ENCODE peak calls at places on chromosomes 6 and 20, in five cellular contexts. B, U, I, K and T are unnamed samples.

GRCh38 chr6:537114-537513 is 119.8 kb downstream of the HUS1B start:
- DNase-seq in U (no peak), K (no peak), B (no peak), I (no peak), T (no peak)

GRCh38 chr20:41143354-41143753 is 6.0 kb downstream of the PLCG1 start:
- DNase-seq in B (no peak), K (no peak), U (no peak), I (no peak), T (no peak)

GRCh38 chr20:36792422-36792821 is 18.9 kb upstream of the DSN1 start:
- DNase-seq in B (no peak), U (peak), I (peak), K (peak), T (no peak)

GRCh38 chr20:16020971-16021370 is 552.3 kb downstream of the KIF16B start:
- DNase-seq in B (no peak), K (peak), I (no peak), U (peak), T (no peak)

GRCh38 chr20:3071610-3072529 is at the start of gene OXT:
- DNase-seq in I (no peak), B (peak), K (no peak), U (no peak), T (peak)

GRCh38 chr20:56604690-56605089 is 24.4 kb upstream of the TFAP2C start:
- DNase-seq in U (no peak), B (no peak), K (no peak), I (no peak), T (no peak)

GRCh38 chr6:100305237-100305869 is 159.4 kb downstream of the SIM1 start:
- DNase-seq in U (no peak), K (no peak), B (no peak), I (no peak), T (no peak)

GRCh38 chr6:1611322-1611571 is 1.5 kb downstream of the FOXC1 start:
- DNase-seq in U (peak), K (peak), B (no peak), I (peak), T (no peak)

GRCh38 chr6:159978291-159979135 is 9.6 kb downstream of the IGF2R start:
- DNase-seq in U (no peak), K (no peak), B (no peak), I (no peak), T (peak)

GRCh38 chr20:1005452-1006027 is 3.4 kb upstream of the RSPO4 start:
- DNase-seq in I (peak), U (peak), K (no peak), B (no peak), T (no peak)

GRCh38 chr6:112282217-112282616 is 27.9 kb upstream of the LAMA4 start:
- DNase-seq in K (peak), I (peak), B (no peak), U (peak), T (no peak)

GRCh38 chr20:1204547-1204946 is 1.3 kb downstream of the C20orf202 start:
- DNase-seq in K (no peak), B (no peak), I (no peak), U (no peak), T (no peak)

GRCh38 chr6:57195457-57195856 is 23.3 kb downstream of the BAG2 start:
- DNase-seq in B (no peak), U (peak), I (no peak), K (no peak), T (no peak)

GRCh38 chr6:16637635-16638034 is 123.6 kb downstream of the ATXN1 start:
- DNase-seq in U (no peak), K (no peak), B (no peak), I (no peak), T (no peak)

GRCh38 chr6:2522521-2522920 is 228.2 kb downstream of the MYLK4 start:
- DNase-seq in K (peak), U (peak), I (peak), B (no peak), T (no peak)

GRCh38 chr6:159606786-159607185 is 86.3 kb downstream of the SOD2 start:
- DNase-seq in K (peak), I (no peak), B (no peak), U (peak), T (no peak)

GRCh38 chr6:111105578-111105977 is 18.3 kb downstream of the SLC16A10 start:
- DNase-seq in K (no peak), I (peak), U (peak), B (no peak), T (no peak)

GRCh38 chr6:24836116-24836515 is 37.4 kb upstream of the ARMH2 start:
- DNase-seq in B (no peak), K (peak), I (peak), U (no peak), T (no peak)

GRCh38 chr6:140105857-140106256 is 731.4 kb upstream of the CITED2 start:
- DNase-seq in K (no peak), U (no peak), B (no peak), I (peak), T (no peak)

GRCh38 chr6:86474081-86474480 is 463.2 kb upstream of the HTR1E start:
- DNase-seq in I (no peak), B (no peak), K (no peak), U (no peak), T (no peak)

GRCh38 chr6:46898011-46898410 is 23.7 kb downstream of the ADGRF5 start:
- DNase-seq in I (peak), K (peak), B (no peak), U (no peak), T (no peak)

GRCh38 chr6:90365565-90366219 is 69.0 kb upstream of the BACH2 start:
- DNase-seq in I (no peak), B (no peak), U (no peak), K (no peak), T (no peak)

GRCh38 chr6:105474234-105474633 is 71.4 kb upstream of the PREP start:
- DNase-seq in I (no peak), B (no peak), K (peak), U (no peak), T (no peak)

GRCh38 chr20:50335105-50335504 is 144.5 kb downstream of the CEBPB start:
- DNase-seq in I (peak), U (peak), K (peak), B (no peak), T (no peak)

GRCh38 chr20:1802385-1803215 is 92.6 kb upstream of the SIRPA start:
- DNase-seq in I (peak), U (peak), K (peak), B (no peak), T (no peak)

GRCh38 chr6:148521586-148521985 is 178.9 kb downstream of the SASH1 start:
- DNase-seq in U (peak), I (peak), K (peak), B (no peak), T (no peak)

GRCh38 chr6:143536461-143536865 is 24.9 kb upstream of the FUCA2 start:
- DNase-seq in U (peak), I (peak), B (no peak), K (peak), T (peak)

GRCh38 chr20:1327241-1327653 is 1.7 kb downstream of the SDCBP2 start:
- DNase-seq in U (peak), I (peak), K (peak), B (no peak), T (no peak)

GRCh38 chr6:24274441-24275083 is 83.3 kb downstream of the DCDC2 start:
- DNase-seq in B (no peak), I (peak), U (peak), K (peak), T (no peak)

GRCh38 chr6:113299526-113299925 is 557.6 kb upstream of the MARCKS start:
- DNase-seq in U (peak), I (peak), B (no peak), K (no peak), T (no peak)

GRCh38 chr6:168404560-168404959 is 36.4 kb upstream of the SMOC2 start:
- DNase-seq in K (no peak), I (no peak), U (no peak), B (no peak), T (no peak)

GRCh38 chr20:973785-974194 is 28.3 kb downstream of the RSPO4 start:
- DNase-seq in B (no peak), K (peak), U (peak), I (peak), T (no peak)

GRCh38 chr6:143965503-143966171 is 42.4 kb downstream of the PLAGL1 start:
- DNase-seq in I (peak), K (peak), U (peak), B (no peak), T (no peak)

GRCh38 chr20:4370856-4371255 is 350.9 kb upstream of the PRND start:
- DNase-seq in K (no peak), I (no peak), U (no peak), B (no peak), T (no peak)